ENCODE peak calls at places on chromosomes 12 and 14, in five cellular contexts. I, J, K, S and F are unnamed samples.
A peak's percentile ranks its signal among the peaks of the same experiment; 100 is the strongest.

GRCh38 chr14:53260286-53260685 is 107.2 kb upstream of the DDHD1 start:
- DNase-seq in I (no peak), J (no peak), K (no peak), S (no peak), F (no peak)

GRCh38 chr14:75941030-75941429 is 40.8 kb downstream of the TGFB3 start:
- DNase-seq in I (no peak), J (no peak), K (no peak), S (no peak), F (no peak)

GRCh38 chr14:98242903-98243302 is 1029.1 kb downstream of the BCL11B start:
- DNase-seq in I (no peak), J (no peak), K (no peak), S (no peak), F (no peak)

GRCh38 chr14:102905116-102906108 is 17.1 kb upstream of the AMN start:
- DNase-seq in I (no peak), J (no peak), K (no peak), S (no peak), F (no peak)

GRCh38 chr14:103517172-103517566 is 5.5 kb downstream of the CKB start:
- DNase-seq in I (no peak), J (no peak), K (no peak), S (peak; percentile 63), F (no peak)

GRCh38 chr14:90649557-90650135 is 166.6 kb downstream of the TTC7B start:
- DNase-seq in I (no peak), J (no peak), K (no peak), S (no peak), F (no peak)

GRCh38 chr12:131989021-131989420 is 39.3 kb downstream of the EP400 start:
- DNase-seq in I (no peak), J (no peak), K (no peak), S (no peak), F (no peak)

GRCh38 chr14:51596473-51596870 is 55.2 kb upstream of the FRMD6 start:
- DNase-seq in I (no peak), J (no peak), K (no peak), S (no peak), F (no peak)

GRCh38 chr12:8817856-8818255 is 4.6 kb upstream of the A2ML1 start:
- DNase-seq in I (no peak), J (no peak), K (no peak), S (no peak), F (no peak)

GRCh38 chr14:101183376-101184103 is 280.0 kb upstream of the RTL1 start:
- DNase-seq in I (peak; percentile 45), J (peak; percentile 51), K (no peak), S (no peak), F (no peak)

GRCh38 chr14:76829650-76830421 is 3.6 kb downstream of the LRRC74A start:
- DNase-seq in I (no peak), J (no peak), K (no peak), S (peak; percentile 76), F (no peak)

GRCh38 chr14:34258318-34258717 is 203.7 kb downstream of the SPTSSA start:
- DNase-seq in I (no peak), J (no peak), K (no peak), S (no peak), F (no peak)

GRCh38 chr14:55052259-55052930 is 948 bp downstream of the MAPK1IP1L start:
- DNase-seq in I (no peak), J (no peak), K (no peak), S (no peak), F (no peak)

GRCh38 chr12:46946137-46946536 is 120.3 kb upstream of the SLC38A4 start:
- DNase-seq in I (no peak), J (no peak), K (no peak), S (no peak), F (no peak)

GRCh38 chr12:99130808-99131538 is 485.9 kb downstream of the APAF1 start:
- DNase-seq in I (no peak), J (no peak), K (no peak), S (no peak), F (no peak)

GRCh38 chr12:219891-220352 is 6.0 kb upstream of the SLC6A12 start:
- DNase-seq in I (peak; percentile 65), J (no peak), K (peak; percentile 17), S (no peak), F (peak; percentile 94)

GRCh38 chr12:31756977-31757420 is 28.2 kb upstream of the AMN1 start:
- DNase-seq in I (no peak), J (no peak), K (no peak), S (no peak), F (peak; percentile 57)

GRCh38 chr12:111359231-111359913 is 9.5 kb downstream of the PHETA1 start:
- DNase-seq in I (no peak), J (no peak), K (no peak), S (no peak), F (no peak)

GRCh38 chr12:84727964-84728363 is 184.6 kb downstream of the SLC6A15 start:
- DNase-seq in I (no peak), J (no peak), K (no peak), S (no peak), F (no peak)

GRCh38 chr14:103724116-103724515 is 8.5 kb downstream of the ZFYVE21 start:
- DNase-seq in I (no peak), J (no peak), K (no peak), S (peak; percentile 88), F (no peak)

GRCh38 chr14:56874375-56874774 is 64.1 kb upstream of the OTX2 start:
- DNase-seq in I (no peak), J (no peak), K (peak; percentile 5), S (no peak), F (no peak)

GRCh38 chr12:131087302-131087818 is 133.7 kb downstream of the ADGRD1 start:
- DNase-seq in I (no peak), J (no peak), K (no peak), S (peak; percentile 53), F (peak; percentile 15)

GRCh38 chr12:79842630-79843029 is 92.3 kb downstream of the PPP1R12A start:
- DNase-seq in I (no peak), J (no peak), K (no peak), S (no peak), F (no peak)

GRCh38 chr12:79841248-79841877 is 93.5 kb downstream of the PPP1R12A start:
- DNase-seq in I (no peak), J (no peak), K (no peak), S (no peak), F (no peak)

GRCh38 chr12:79847417-79847816 is 87.5 kb downstream of the PPP1R12A start:
- DNase-seq in I (no peak), J (no peak), K (no peak), S (no peak), F (no peak)

GRCh38 chr12:79841878-79842265 is 93.0 kb downstream of the PPP1R12A start:
- DNase-seq in I (no peak), J (no peak), K (no peak), S (no peak), F (no peak)

DNA sequence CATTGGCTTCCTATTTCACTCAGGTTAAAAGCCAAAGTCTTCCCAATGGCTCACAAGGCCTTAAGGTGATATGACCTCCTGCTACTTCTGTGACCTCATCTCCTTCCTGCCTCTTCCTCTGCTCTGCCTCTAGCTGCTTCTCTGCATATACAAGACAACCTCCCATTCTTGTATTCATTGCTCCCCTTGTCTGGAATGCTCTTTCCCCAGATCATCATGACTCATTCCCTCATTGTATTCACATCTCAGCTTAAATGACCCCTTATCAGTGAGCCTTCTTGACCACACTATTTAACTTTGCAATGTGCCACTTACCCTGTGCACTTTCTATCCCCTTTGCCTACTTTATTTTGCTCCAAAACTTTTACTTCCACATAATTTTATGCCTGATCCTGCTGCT is 90.2 kb downstream of the PPP1R12A start:
- DNase-seq in I (no peak), J (no peak), K (no peak), S (no peak), F (no peak)
- TF ChIP-seq POLR2AphosphoS5 in I (no peak), J (no peak), K (no peak), S (no peak), F (no peak)

GRCh38 chr14:32756173-32756572 is 182.5 kb upstream of the NPAS3 start:
- DNase-seq in I (no peak), J (no peak), K (no peak), S (no peak), F (no peak)
- H3K36me3 ChIP-seq in I (no peaks in the 10 kb centered on the region), J (no peaks in the 10 kb centered on the region), K (no peaks in the 10 kb centered on the region), S (no peaks in the 10 kb centered on the region), F (no peaks in the 10 kb centered on the region)

GRCh38 chr12:6343518-6343917 is 1.6 kb upstream of the TNFRSF1A start:
- DNase-seq in I (no peak), J (no peak), K (no peak), S (no peak), F (no peak)

GRCh38 chr12:6346942-6347341 is 5.1 kb upstream of the TNFRSF1A start:
- DNase-seq in I (no peak), J (no peak), K (no peak), S (no peak), F (no peak)

GRCh38 chr12:6347367-6348338 is 5.8 kb upstream of the TNFRSF1A start:
- DNase-seq in I (no peak), J (peak; percentile 85), K (no peak), S (peak; percentile 84), F (no peak)

GRCh38 chr12:6346235-6346832 is 4.5 kb upstream of the TNFRSF1A start:
- DNase-seq in I (no peak), J (no peak), K (no peak), S (no peak), F (no peak)

DNA sequence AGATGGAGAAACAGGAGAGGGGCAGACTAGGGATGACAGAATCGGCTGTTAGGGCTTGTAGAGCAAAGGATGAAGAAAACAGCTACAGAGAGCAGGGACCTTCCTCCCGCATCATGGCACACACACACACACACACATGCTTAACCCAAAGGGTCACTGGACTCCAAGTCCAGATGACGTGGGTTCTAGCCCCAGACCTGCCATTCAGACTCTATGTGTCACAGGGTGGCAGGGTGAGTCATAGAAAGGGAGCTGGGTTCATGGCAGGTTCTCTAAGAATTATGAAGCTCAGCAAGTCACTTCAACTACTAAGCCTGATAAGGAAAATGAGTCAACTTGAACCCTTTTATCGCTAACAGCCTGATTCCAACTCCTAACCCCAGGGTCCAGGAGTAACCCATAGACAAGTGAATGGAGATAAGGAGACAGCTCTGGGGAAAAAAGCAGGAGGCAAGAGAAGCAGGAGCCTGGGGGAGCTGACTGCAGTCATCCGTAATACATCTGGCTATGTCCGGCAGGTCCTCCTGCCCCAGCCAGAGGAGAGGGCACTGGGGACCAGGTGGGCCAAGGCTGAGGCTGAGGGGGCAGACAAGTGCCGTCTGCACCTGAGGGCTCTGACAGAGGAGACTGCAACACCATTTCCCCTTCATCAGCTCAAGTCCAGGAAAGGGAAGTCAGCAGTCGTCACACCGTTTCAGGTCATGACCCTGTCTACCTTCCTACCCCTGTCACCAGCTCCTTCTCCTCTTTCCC is 3.6 kb upstream of the TNFRSF1A start:
- DNase-seq in I (no peak), J (no peak), K (no peak), S (no peak), F (no peak)
- TF ChIP-seq POLR2AphosphoS5 in I (no peak), J (no peak), K (no peak), S (no peak), F (peak; percentile 32)

DNA sequence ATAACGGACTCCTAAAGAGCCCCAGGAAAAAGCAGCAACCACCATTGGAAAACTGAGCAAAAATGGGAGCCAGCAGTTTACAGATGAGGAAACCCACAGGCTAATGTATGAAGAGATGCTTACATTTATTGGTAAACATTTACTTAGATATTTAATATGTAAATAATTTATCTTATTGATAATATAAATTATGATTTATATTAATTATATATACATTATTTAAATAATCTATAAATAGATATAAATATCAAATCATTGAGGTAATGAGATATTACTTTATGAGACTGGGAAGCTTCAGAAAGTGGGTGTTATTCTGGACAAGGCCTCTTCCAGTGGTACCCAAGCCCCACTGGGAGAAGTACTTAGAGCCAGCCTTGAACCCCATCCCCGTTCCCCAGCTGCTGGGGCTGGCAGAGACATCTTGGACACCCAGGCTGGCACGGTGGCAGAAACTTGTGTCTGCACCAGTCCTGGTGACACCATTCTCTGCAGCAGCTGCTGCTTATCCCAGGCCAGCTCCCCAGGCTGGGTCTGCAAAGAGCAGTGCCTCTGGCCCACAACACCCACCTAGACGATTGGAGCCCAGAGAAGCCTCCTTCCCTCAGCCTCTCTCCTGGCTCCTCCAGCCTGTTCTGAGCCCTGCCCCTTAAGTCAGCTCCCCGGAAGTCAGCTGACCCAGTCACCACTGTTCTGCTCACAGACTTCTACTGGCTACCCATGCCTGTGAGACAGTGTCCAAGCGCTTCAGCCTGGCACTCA is 25.9 kb downstream of the ISCA2 start:
- DNase-seq in I (no peak), J (no peak), K (no peak), S (no peak), F (no peak)
- H3K36me3 ChIP-seq in I (no peaks in the 10 kb centered on the region), J (peaks cover 12% of the 10 kb centered on the region), K (no peaks in the 10 kb centered on the region), S (no peaks in the 10 kb centered on the region), F (no peaks in the 10 kb centered on the region)